ENCODE peak calls at places on chromosomes 12 and 14, in four cellular contexts. Y is thoracic aorta, B is A549, U is fibroblast of the aortic adventitia. A is an unnamed sample.

GRCh38 chr12:46559311-46559710 is 186.7 kb upstream of the SLC38A2 start:
- DNase-seq in Y (no peak), B (no peak), U (peak; percentile 81), A (no peak)

GRCh38 chr12:54565658-54566552 is 16.5 kb downstream of the PDE1B start:
- DNase-seq in Y (no peak), B (no peak), U (no peak), A (no peak)

GRCh38 chr14:105999361-106000028 is 473.1 kb downstream of the TMEM121 start:
- DNase-seq in Y (no peak), B (peak; percentile 84), U (no peak), A (peak; percentile 47)

GRCh38 chr12:9707864-9708808 is 24.8 kb downstream of the CLECL1 start:
- DNase-seq in Y (no peak), B (peak; percentile 68), U (peak; percentile 74), A (peak; percentile 80)

GRCh38 chr12:125186471-125187147 is 121.4 kb downstream of the AACS start:
- DNase-seq in Y (no peak), B (no peak), U (peak; percentile 12), A (peak; percentile 32)

GRCh38 chr12:22687677-22688076 is 62.7 kb downstream of the ETNK1 start:
- DNase-seq in Y (no peak), B (no peak), U (peak; percentile 65), A (peak; percentile 83)

GRCh38 chr12:118160536-118160935 is 24.6 kb downstream of the PEBP1 start:
- DNase-seq in Y (no peak), B (no peak), U (no peak), A (no peak)

GRCh38 chr12:89392401-89392800 is 40.1 kb upstream of the DUSP6 start:
- DNase-seq in Y (no peak), B (no peak), U (no peak), A (no peak)

GRCh38 chr14:84961637-84962036 is 568.3 kb upstream of the FLRT2 start:
- DNase-seq in Y (no peak), B (no peak), U (no peak), A (no peak)

GRCh38 chr14:19801118-19801464 is 2.5 kb upstream of the OR4N2 start:
- DNase-seq in Y (no peak), B (no peak), U (no peak), A (no peak)

GRCh38 chr14:71629765-71630502 is 302.3 kb upstream of the RGS6 start:
- DNase-seq in Y (no peak), B (no peak), U (peak; percentile 36), A (peak; percentile 51)

GRCh38 chr12:132352896-132353800 is 23.8 kb upstream of the GALNT9 start:
- DNase-seq in Y (no peak), B (no peak), U (no peak), A (no peak)

GRCh38 chr14:94174622-94175402 is 690 bp downstream of the PPP4R4 start:
- DNase-seq in Y (no peak), B (no peak), U (no peak), A (no peak)

GRCh38 chr12:66329941-66330340 is 27.6 kb downstream of the HELB start:
- DNase-seq in Y (no peak), B (no peak), U (peak; percentile 61), A (peak; percentile 6)

GRCh38 chr12:57255916-57256315 is 4.9 kb upstream of the STAC3 start:
- DNase-seq in Y (no peak), B (no peak), U (no peak), A (no peak)

GRCh38 chr12:67698711-67699603 is 50.4 kb downstream of the DYRK2 start:
- DNase-seq in Y (no peak), B (no peak), U (peak; percentile 55), A (peak; percentile 40)

GRCh38 chr12:93740721-93741120 is 63.5 kb downstream of the CRADD start:
- DNase-seq in Y (no peak), B (no peak), U (peak; percentile 76), A (peak; percentile 63)

GRCh38 chr12:65940744-65941143 is 116.5 kb downstream of the HMGA2 start:
- DNase-seq in Y (no peak), B (no peak), U (no peak), A (no peak)

GRCh38 chr12:98939350-98939749 is 294.3 kb downstream of the APAF1 start:
- DNase-seq in Y (no peak), B (peak; percentile 48), U (peak; percentile 50), A (peak; percentile 77)

GRCh38 chr12:65656904-65657351 is 167.4 kb upstream of the HMGA2 start:
- DNase-seq in Y (no peak), B (peak; percentile 66), U (peak; percentile 94), A (peak; percentile 98)

GRCh38 chr12:39764944-39765560 is 145.4 kb upstream of the ABCD2 start:
- DNase-seq in Y (no peak), B (peak; percentile 55), U (peak; percentile 76), A (peak; percentile 77)

GRCh38 chr14:96249016-96249415 is 7.0 kb upstream of the BDKRB1 start:
- DNase-seq in Y (no peak), B (peak; percentile 69), U (peak; percentile 95), A (peak; percentile 90)

GRCh38 chr14:63677891-63678379 is 36.3 kb upstream of the WDR89 start:
- DNase-seq in Y (no peak), B (peak; percentile 60), U (peak; percentile 72), A (peak; percentile 33)

GRCh38 chr14:100727565-100728240 is 1.0 kb downstream of the DLK1 start:
- DNase-seq in Y (no peak), B (no peak), U (no peak), A (no peak)
- H3K4me3 ChIP-seq in Y (no peak overlapping the region), B (no peak overlapping the region), U (no peak overlapping the region), A (no peak overlapping the region)

GRCh38 chr14:61925043-61925442 is 162.8 kb downstream of the SNAPC1 start:
- DNase-seq in Y (no peak), B (peak; percentile 22), U (no peak), A (peak; percentile 46)
- TF ChIP-seq CTCF in Y (no peak), B (peak; percentile 13), U (no peak), A (peak; percentile 49)

GRCh38 chr14:38209572-38210159 is 2.0 kb downstream of the SSTR1 start:
- DNase-seq in Y (no peak), B (no peak), U (no peak), A (no peak)
- H3K4me3 ChIP-seq in Y (peak overlapping the region; percentile 71), B (no peak overlapping the region), U (peak overlapping the region; percentile 52), A (peak overlapping the region; percentile 28)

GRCh38 chr14:61437383-61437782 is 116.0 kb downstream of the PRKCH start:
- DNase-seq in Y (no peak), B (no peak), U (no peak), A (no peak)

GRCh38 chr14:61438036-61438435 is 116.7 kb downstream of the PRKCH start:
- DNase-seq in Y (no peak), B (no peak), U (no peak), A (no peak)

GRCh38 chr14:61439779-61440418 is 118.5 kb downstream of the PRKCH start:
- DNase-seq in Y (no peak), B (no peak), U (no peak), A (no peak)

GRCh38 chr14:61438497-61438859 is 117.1 kb downstream of the PRKCH start:
- DNase-seq in Y (no peak), B (peak; percentile 15), U (no peak), A (peak; percentile 73)

GRCh38 chr14:61438860-61439765 is 117.7 kb downstream of the PRKCH start:
- DNase-seq in Y (no peak), B (peak; percentile 76), U (peak; percentile 75), A (peak; percentile 91)
- TF ChIP-seq CTCF in Y (no peak), B (no peak), U (no peak), A (no peak)

A was measured in choroid plexus epithelial cell.